ENCODE peak calls at places on chromosomes 11 and 22, in six cellular contexts. V is body of pancreas; M is RPMI8226; G is anterior cingulate cortex; W is keratinocyte; I is naive thymus-derived CD4-positive, alpha-beta T cell. D is an unnamed sample.
A peak's percentile ranks its signal among the peaks of the same experiment; 100 is the strongest.

GRCh38 chr11:74434528-74434927 is 32.8 kb downstream of the KCNE3 start:
- DNase-seq in V (no peak), M (no peak), G (no peak), W (no peak), I (no peak), D (no peak)

GRCh38 chr11:61594907-61595257 is 14.0 kb upstream of the SYT7 start:
- DNase-seq in V (no peak), M (no peak), G (no peak), W (no peak), I (no peak), D (no peak)

GRCh38 chr22:22752556-22753477 is 108.4 kb downstream of the GGTLC2 start:
- DNase-seq in V (peak; percentile 49), M (no peak), G (no peak), W (no peak), I (peak; percentile 64), D (no peak)

GRCh38 chr22:49979587-49980264 is 19.2 kb downstream of the PIM3 start:
- DNase-seq in V (no peak), M (peak; percentile 76), G (no peak), W (no peak), I (no peak), D (no peak)

GRCh38 chr11:12868315-12869073 is 140.6 kb upstream of the RASSF10 start:
- DNase-seq in V (no peak), M (no peak), G (no peak), W (no peak), I (no peak), D (no peak)

GRCh38 chr11:128686745-128687177 is 7.1 kb upstream of the FLI1 start:
- DNase-seq in V (peak; percentile 40), M (peak; percentile 61), G (no peak), W (peak; percentile 2), I (peak; percentile 62), D (no peak)

GRCh38 chr11:123431619-123432018 is 1.6 kb downstream of the GRAMD1B start:
- DNase-seq in V (no peak), M (peak; percentile 16), G (no peak), W (no peak), I (no peak), D (no peak)

GRCh38 chr11:15810079-15810478 is 546.3 kb downstream of the SOX6 start:
- DNase-seq in V (no peak), M (no peak), G (no peak), W (no peak), I (no peak), D (no peak)

GRCh38 chr22:31193092-31193491 is 19.0 kb upstream of the LIMK2 start:
- DNase-seq in V (no peak), M (no peak), G (peak; percentile 34), W (no peak), I (no peak), D (peak; percentile 55)

GRCh38 chr22:38792833-38793232 is 1.1 kb downstream of the DNAL4 start:
- DNase-seq in V (no peak), M (no peak), G (no peak), W (no peak), I (no peak), D (no peak)

GRCh38 chr11:122697636-122698167 is 42.2 kb downstream of the UBASH3B start:
- DNase-seq in V (peak; percentile 43), M (no peak), G (no peak), W (no peak), I (peak; percentile 78), D (no peak)

GRCh38 chr11:111697910-111698309 is 68.3 kb downstream of the PPP2R1B start:
- DNase-seq in V (no peak), M (no peak), G (no peak), W (no peak), I (no peak), D (no peak)

GRCh38 chr22:41801886-41802285 is 1.4 kb downstream of the CCDC134 start:
- DNase-seq in V (no peak), M (no peak), G (no peak), W (no peak), I (no peak), D (no peak)

GRCh38 chr11:126328001-126328390 is 24.1 kb downstream of the DCPS start:
- DNase-seq in V (no peak), M (no peak), G (no peak), W (no peak), I (no peak), D (no peak)

GRCh38 chr11:66363805-66364535 is 7.6 kb downstream of the SLC29A2 start:
- DNase-seq in V (no peak), M (peak; percentile 72), G (no peak), W (no peak), I (peak; percentile 47), D (no peak)

GRCh38 chr11:116727990-116728389 is 44.8 kb downstream of the BUD13 start:
- DNase-seq in V (no peak), M (no peak), G (no peak), W (no peak), I (no peak), D (no peak)

GRCh38 chr11:134363161-134363560 is 31.4 kb downstream of the GLB1L2 start:
- DNase-seq in V (no peak), M (no peak), G (no peak), W (no peak), I (no peak), D (no peak)

GRCh38 chr11:44778200-44779100 is 51.7 kb downstream of the TSPAN18 start:
- DNase-seq in V (no peak), M (no peak), G (no peak), W (no peak), I (no peak), D (no peak)

GRCh38 chr11:69834251-69834650 is 15.0 kb upstream of the FGF3 start:
- DNase-seq in V (no peak), M (no peak), G (no peak), W (no peak), I (no peak), D (no peak)

GRCh38 chr22:19837915-19838314 is 16.8 kb downstream of the GNB1L start:
- DNase-seq in V (no peak), M (no peak), G (no peak), W (no peak), I (no peak), D (no peak)

GRCh38 chr22:19597399-19597735 is 73.2 kb upstream of the CLDN5 start:
- DNase-seq in V (no peak), M (no peak), G (no peak), W (no peak), I (peak; percentile 90), D (no peak)

GRCh38 chr22:50089231-50090140 is at the start of gene MOV10L1:
- DNase-seq in V (peak; percentile 40), M (no peak), G (peak; percentile 57), W (no peak), I (no peak), D (no peak)

GRCh38 chr22:36238348-36239149 is 778 bp downstream of the APOL2 start:
- DNase-seq in V (peak; percentile 40), M (peak; percentile 64), G (no peak), W (no peak), I (peak; percentile 4), D (peak; percentile 27)

GRCh38 chr11:60836866-60837510 is 4.9 kb upstream of the CCDC86 start:
- DNase-seq in V (no peak), M (no peak), G (no peak), W (no peak), I (no peak), D (no peak)

GRCh38 chr11:73344191-73344607 is 32.0 kb upstream of the RELT start:
- DNase-seq in V (no peak), M (no peak), G (peak; percentile 55), W (no peak), I (no peak), D (no peak)

GRCh38 chr22:41844036-41844435 is 11.1 kb downstream of the SREBF2 start:
- DNase-seq in V (no peak), M (no peak), G (no peak), W (no peak), I (no peak), D (no peak)

GRCh38 chr22:43800970-43801369 is 11.1 kb downstream of the EFCAB6 start:
- DNase-seq in V (no peak), M (no peak), G (no peak), W (no peak), I (no peak), D (no peak)